ENCODE peak calls at places on chromosomes 5 and 9, in four cellular contexts. One of them, this sample, is unnamed.

GRCh38 chr9:3576358-3576757 is 50.6 kb upstream of the RFX3 start:
- DNase-seq in colonic mucosa: no peak
- DNase-seq in glutamatergic neuron: no peak
- DNase-seq in body of pancreas: peak; percentile 58
- DNase-seq in this sample: peak; percentile 77

GRCh38 chr9:107213561-107214028 is 69.5 kb upstream of the RAD23B start:
- DNase-seq in colonic mucosa: no peak
- DNase-seq in body of pancreas: peak; percentile 9
- DNase-seq in glutamatergic neuron: no peak
- DNase-seq in this sample: peak; percentile 62

GRCh38 chr9:95771556-95772280 is 103.8 kb upstream of the ERCC6L2 start:
- DNase-seq in body of pancreas: peak; percentile 27
- DNase-seq in glutamatergic neuron: no peak
- DNase-seq in colonic mucosa: peak; percentile 31
- DNase-seq in this sample: no peak

GRCh38 chr9:120182011-120182410 is 398.0 kb downstream of the CDK5RAP2 start:
- DNase-seq in glutamatergic neuron: no peak
- DNase-seq in colonic mucosa: no peak
- DNase-seq in body of pancreas: no peak
- DNase-seq in this sample: no peak

GRCh38 chr5:116554764-116555163 is 19.9 kb downstream of the SEMA6A start:
- DNase-seq in colonic mucosa: no peak
- DNase-seq in body of pancreas: no peak
- DNase-seq in glutamatergic neuron: no peak
- DNase-seq in this sample: no peak

GRCh38 chr9:131709741-131710499 is 30.0 kb downstream of the RAPGEF1 start:
- DNase-seq in body of pancreas: no peak
- DNase-seq in colonic mucosa: no peak
- DNase-seq in glutamatergic neuron: no peak
- DNase-seq in this sample: peak; percentile 51

GRCh38 chr9:89274838-89275237 is 36.2 kb upstream of the CKS2 start:
- DNase-seq in body of pancreas: no peak
- DNase-seq in glutamatergic neuron: no peak
- DNase-seq in colonic mucosa: no peak
- DNase-seq in this sample: no peak

GRCh38 chr5:135458921-135459331 is 6.8 kb upstream of the TIFAB start:
- DNase-seq in body of pancreas: no peak
- DNase-seq in glutamatergic neuron: no peak
- DNase-seq in colonic mucosa: peak; percentile 74
- DNase-seq in this sample: peak; percentile 16

GRCh38 chr9:127927457-127928231 is 2.9 kb downstream of the PIP5KL1 start:
- DNase-seq in colonic mucosa: peak; percentile 90
- DNase-seq in glutamatergic neuron: no peak
- DNase-seq in body of pancreas: peak; percentile 79
- DNase-seq in this sample: no peak

GRCh38 chr5:36641416-36641815 is 35.0 kb downstream of the SLC1A3 start:
- DNase-seq in colonic mucosa: no peak
- DNase-seq in body of pancreas: no peak
- DNase-seq in glutamatergic neuron: no peak
- DNase-seq in this sample: no peak

GRCh38 chr5:91477408-91477807 is 94.3 kb upstream of the ARRDC3 start:
- DNase-seq in glutamatergic neuron: no peak
- DNase-seq in body of pancreas: no peak
- DNase-seq in colonic mucosa: no peak
- DNase-seq in this sample: no peak

GRCh38 chr5:73749485-73750270 is 123.7 kb downstream of the ARHGEF28 start:
- DNase-seq in glutamatergic neuron: no peak
- DNase-seq in colonic mucosa: no peak
- DNase-seq in body of pancreas: peak; percentile 8
- DNase-seq in this sample: no peak

GRCh38 chr5:586751-587285 is 25.3 kb upstream of the CEP72 start:
- DNase-seq in colonic mucosa: no peak
- DNase-seq in body of pancreas: peak; percentile 28
- DNase-seq in glutamatergic neuron: no peak
- DNase-seq in this sample: no peak

GRCh38 chr5:137791803-137792202 is 37.6 kb upstream of the HNRNPA0 start:
- DNase-seq in glutamatergic neuron: no peak
- DNase-seq in colonic mucosa: no peak
- DNase-seq in body of pancreas: no peak
- DNase-seq in this sample: no peak

GRCh38 chr5:145471831-145472616 is 363.1 kb downstream of the PRELID2 start:
- DNase-seq in body of pancreas: peak; percentile 38
- DNase-seq in glutamatergic neuron: no peak
- DNase-seq in colonic mucosa: no peak
- DNase-seq in this sample: no peak

GRCh38 chr5:73633060-73633459 is 7.1 kb downstream of the ARHGEF28 start:
- DNase-seq in glutamatergic neuron: no peak
- DNase-seq in body of pancreas: no peak
- DNase-seq in colonic mucosa: no peak
- DNase-seq in this sample: no peak

GRCh38 chr5:14110680-14111079 is 32.5 kb upstream of the TRIO start:
- DNase-seq in colonic mucosa: no peak
- DNase-seq in glutamatergic neuron: no peak
- DNase-seq in body of pancreas: no peak
- DNase-seq in this sample: no peak

GRCh38 chr9:119811030-119811429 is 441.8 kb upstream of the BRINP1 start:
- DNase-seq in glutamatergic neuron: no peak
- DNase-seq in colonic mucosa: no peak
- DNase-seq in body of pancreas: peak; percentile 2
- DNase-seq in this sample: no peak

GRCh38 chr5:99900302-99900811 is 634.8 kb upstream of the FAM174A start:
- DNase-seq in glutamatergic neuron: no peak
- DNase-seq in body of pancreas: no peak
- DNase-seq in colonic mucosa: no peak
- DNase-seq in this sample: no peak

GRCh38 chr9:19663554-19663953 is 125.3 kb downstream of the SLC24A2 start:
- DNase-seq in colonic mucosa: no peak
- DNase-seq in body of pancreas: no peak
- DNase-seq in glutamatergic neuron: no peak
- DNase-seq in this sample: no peak

GRCh38 chr9:19151425-19152159 is 24.3 kb upstream of the PLIN2 start:
- DNase-seq in colonic mucosa: no peak
- DNase-seq in glutamatergic neuron: no peak
- DNase-seq in body of pancreas: no peak
- DNase-seq in this sample: no peak

GRCh38 chr9:126617740-126618133 is 4.0 kb downstream of the LMX1B start:
- DNase-seq in body of pancreas: no peak
- DNase-seq in colonic mucosa: no peak
- DNase-seq in glutamatergic neuron: peak; percentile 20
- DNase-seq in this sample: no peak

GRCh38 chr5:159874308-159874707 is 42.0 kb upstream of the ADRA1B start:
- DNase-seq in glutamatergic neuron: no peak
- DNase-seq in body of pancreas: no peak
- DNase-seq in colonic mucosa: no peak
- DNase-seq in this sample: no peak

GRCh38 chr5:90289837-90290236 is 119.7 kb downstream of the CETN3 start:
- DNase-seq in body of pancreas: no peak
- DNase-seq in colonic mucosa: no peak
- DNase-seq in glutamatergic neuron: no peak
- DNase-seq in this sample: no peak

GRCh38 chr5:90293931-90294330 is 115.6 kb downstream of the CETN3 start:
- DNase-seq in glutamatergic neuron: no peak
- DNase-seq in body of pancreas: no peak
- DNase-seq in colonic mucosa: no peak
- DNase-seq in this sample: no peak

GRCh38 chr5:90290648-90291047 is 118.9 kb downstream of the CETN3 start:
- DNase-seq in body of pancreas: no peak
- DNase-seq in glutamatergic neuron: no peak
- DNase-seq in colonic mucosa: no peak
- DNase-seq in this sample: no peak

GRCh38 chr5:90297045-90297764 is 112.4 kb downstream of the CETN3 start:
- DNase-seq in glutamatergic neuron: no peak
- DNase-seq in body of pancreas: no peak
- DNase-seq in colonic mucosa: no peak
- DNase-seq in this sample: no peak

DNA sequence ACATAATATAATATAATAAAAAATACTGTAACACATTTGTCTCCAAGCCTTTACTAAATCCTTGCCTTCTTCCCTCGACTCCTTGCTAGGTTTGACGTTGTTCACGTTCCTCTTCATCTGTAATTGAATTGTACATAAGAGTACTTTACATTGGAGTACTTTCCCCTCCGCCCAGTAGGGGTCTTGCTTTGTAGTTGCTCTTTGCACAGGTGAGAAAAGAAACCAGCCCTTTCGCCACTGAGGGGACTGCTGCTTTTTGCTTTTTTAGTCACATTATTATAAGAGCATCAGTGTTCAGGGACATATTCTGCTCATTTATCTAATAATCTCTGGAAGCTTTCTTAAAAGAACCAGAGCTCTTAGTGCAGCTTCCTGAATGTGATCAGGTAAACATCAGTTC is 115.0 kb downstream of the CETN3 start:
- DNase-seq in colonic mucosa: no peak
- DNase-seq in body of pancreas: no peak
- DNase-seq in glutamatergic neuron: no peak
- DNase-seq in this sample: no peak
- TF ChIP-seq CTCF in colonic mucosa: no peak
- TF ChIP-seq CTCF in body of pancreas: no peak
- TF ChIP-seq CTCF in glutamatergic neuron: peak; percentile 19
- TF ChIP-seq CTCF in this sample: no peak

DNA sequence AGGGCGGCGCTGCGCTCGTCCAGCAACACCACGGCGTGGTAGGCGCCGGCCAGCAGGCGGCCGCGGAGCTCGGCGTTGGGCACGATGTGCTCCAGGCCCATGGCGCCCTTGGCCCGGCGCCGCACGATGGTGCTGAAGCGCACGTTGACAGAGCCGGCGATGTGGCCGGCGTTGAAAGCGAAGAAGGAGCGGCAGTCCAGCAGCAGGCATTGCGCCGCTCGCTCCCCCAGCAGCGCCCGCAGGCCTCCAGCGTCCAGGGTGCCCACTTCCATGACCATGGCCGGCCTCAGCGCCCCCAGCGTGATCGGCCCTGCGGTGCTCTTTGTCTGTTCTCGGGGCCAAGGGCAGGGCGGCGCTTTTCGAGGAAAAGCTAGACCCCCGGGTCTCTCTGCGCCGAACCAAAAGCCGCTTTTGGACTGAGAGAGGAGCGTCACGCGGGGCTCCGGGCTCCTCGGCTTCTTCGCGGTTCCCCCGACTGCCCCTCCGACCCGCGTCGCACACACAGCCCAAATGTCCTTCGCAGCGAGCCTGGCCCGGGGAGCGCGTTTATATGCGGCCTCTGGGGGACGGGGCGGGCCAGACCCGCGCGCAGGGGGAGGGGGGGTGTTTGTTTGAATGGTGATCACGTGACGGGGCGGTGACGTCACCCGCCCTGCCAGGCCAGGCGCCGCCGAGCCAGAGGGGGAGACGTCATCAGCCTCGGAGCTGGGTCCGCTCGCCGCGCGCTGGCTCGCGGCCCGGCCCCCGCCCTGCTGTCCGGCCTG is at the start of gene DUSP1:
- DNase-seq in body of pancreas: peak; percentile 100
- DNase-seq in glutamatergic neuron: peak; percentile 99
- DNase-seq in colonic mucosa: peak; percentile 99
- DNase-seq in this sample: peak; percentile 99
- TF ChIP-seq CTCF in body of pancreas: no peak
- TF ChIP-seq CTCF in glutamatergic neuron: peak; percentile 66
- TF ChIP-seq CTCF in colonic mucosa: peak; percentile 21
- TF ChIP-seq CTCF in this sample: no peak

GRCh38 chr9:123107639-123108285 is 74.3 kb downstream of the GPR21 start:
- DNase-seq in colonic mucosa: no peak
- DNase-seq in glutamatergic neuron: no peak
- DNase-seq in body of pancreas: no peak
- DNase-seq in this sample: no peak
- TF ChIP-seq CTCF in colonic mucosa: no peak
- TF ChIP-seq CTCF in glutamatergic neuron: no peak
- TF ChIP-seq CTCF in body of pancreas: no peak
- TF ChIP-seq CTCF in this sample: no peak

GRCh38 chr5:140794594-140795258 is at the start of gene PCDHA2:
- DNase-seq in colonic mucosa: no peak
- DNase-seq in body of pancreas: no peak
- DNase-seq in glutamatergic neuron: no peak
- DNase-seq in this sample: no peak
- TF ChIP-seq CTCF in colonic mucosa: no peak
- TF ChIP-seq CTCF in body of pancreas: no peak
- TF ChIP-seq CTCF in glutamatergic neuron: no peak
- TF ChIP-seq CTCF in this sample: no peak

GRCh38 chr9:33850267-33850629 is 33.3 kb downstream of the UBE2R2 start:
- DNase-seq in body of pancreas: no peak
- DNase-seq in colonic mucosa: no peak
- DNase-seq in glutamatergic neuron: no peak
- DNase-seq in this sample: no peak
- TF ChIP-seq CTCF in body of pancreas: no peak
- TF ChIP-seq CTCF in colonic mucosa: no peak
- TF ChIP-seq CTCF in glutamatergic neuron: no peak
- TF ChIP-seq CTCF in this sample: no peak